ENCODE peak calls at places on chromosomes 3 and 15, in nine cellular contexts. X is endothelial cell; P is activated naive CD4-positive, alpha-beta T cell treated with Interleukin-2 at 50 U/mL for 16 hours; U is HFFc6; Y is colonic mucosa; R is left lung; Z is AG08396; D is cardiac fibroblast; O is activated effector memory CD4-positive, alpha-beta T cell treated with anti-CD3 and anti-CD28 coated beads, Interleukin-2, amount 50 U/mL, for 16 hours. N is an unnamed sample.

GRCh38 chr3:115790759-115791158 is 167.4 kb downstream of the GAP43 start:
- DNase-seq in X (no peak), P (peak), U (peak), Y (no peak), R (no peak), Z (peak), D (peak), O (peak), N (no peak)

GRCh38 chr3:102791641-102792589 is 357.1 kb downstream of the ZPLD1 start:
- DNase-seq in X (no peak), P (no peak), U (no peak), Y (no peak), R (no peak), Z (no peak), D (no peak), O (no peak), N (no peak)

GRCh38 chr3:129001101-129001816 is at the start of gene EFCC1:
- DNase-seq in X (peak), P (no peak), U (no peak), Y (peak), R (peak), Z (no peak), D (peak), O (no peak), N (peak)

GRCh38 chr3:22765679-22766078 is 437.4 kb upstream of the UBE2E2 start:
- DNase-seq in X (no peak), P (no peak), U (no peak), Y (no peak), R (no peak), Z (no peak), D (no peak), O (no peak), N (no peak)

GRCh38 chr15:71808311-71809020 is 1.9 kb upstream of the NR2E3 start:
- DNase-seq in X (no peak), P (no peak), U (no peak), Y (no peak), R (no peak), Z (no peak), D (no peak), O (no peak), N (no peak)

GRCh38 chr3:29067014-29067413 is 213.9 kb upstream of the RBMS3 start:
- DNase-seq in X (no peak), P (no peak), U (no peak), Y (no peak), R (no peak), Z (peak), D (no peak), O (no peak), N (no peak)

GRCh38 chr3:140376136-140376889 is 301.6 kb upstream of the TRIM42 start:
- DNase-seq in X (no peak), P (no peak), U (no peak), Y (no peak), R (no peak), Z (no peak), D (no peak), O (no peak), N (no peak)

GRCh38 chr3:29683306-29683993 is 402.6 kb downstream of the RBMS3 start:
- DNase-seq in X (no peak), P (no peak), U (peak), Y (no peak), R (no peak), Z (peak), D (peak), O (no peak), N (no peak)

GRCh38 chr3:43629254-43629653 is 7.4 kb upstream of the ANO10 start:
- DNase-seq in X (no peak), P (no peak), U (peak), Y (no peak), R (no peak), Z (no peak), D (no peak), O (no peak), N (no peak)